ENCODE peak calls at places on chromosome 21, in four cellular contexts. O is DND-41, G is mammary epithelial cell, N is fibroblast of lung. U is an unnamed sample.

GRCh38 chr21:23968722-23969647 is 1638.3 kb downstream of the MRPL39 start:
- DNase-seq in G (no peak), N (peak; percentile 12), O (peak; percentile 92), U (peak; percentile 12)

GRCh38 chr21:35324372-35325220 is 275.5 kb upstream of the RUNX1 start:
- DNase-seq in G (peak; percentile 39), N (peak; percentile 88), O (no peak), U (no peak)

GRCh38 chr21:24705201-24705600 is 902.1 kb downstream of the MRPL39 start:
- DNase-seq in G (no peak), O (no peak), N (no peak), U (no peak)

GRCh38 chr21:35222021-35222420 is 172.9 kb upstream of the RUNX1 start:
- DNase-seq in O (peak; percentile 22), N (peak; percentile 25), G (no peak), U (no peak)

GRCh38 chr21:38250991-38251418 is 5.8 kb upstream of the KCNJ15 start:
- DNase-seq in G (no peak), N (peak; percentile 87), O (no peak), U (no peak)

GRCh38 chr21:26747216-26747615 is 98.0 kb downstream of the ADAMTS1 start:
- DNase-seq in N (no peak), G (no peak), O (no peak), U (no peak)

GRCh38 chr21:27134513-27134912 is 167.6 kb upstream of the ADAMTS5 start:
- DNase-seq in N (peak; percentile 2), G (peak; percentile 2), O (peak; percentile 6), U (no peak)

GRCh38 chr21:44012474-44013379 is 618 bp downstream of the TRAPPC10 start:
- DNase-seq in G (peak; percentile 40), N (peak; percentile 24), O (peak; percentile 85), U (no peak)

GRCh38 chr21:37044643-37045042 is 28.2 kb downstream of the PIGP start:
- DNase-seq in G (no peak), O (no peak), N (no peak), U (no peak)

GRCh38 chr21:35578350-35578782 is 482.0 kb downstream of the SETD4 start:
- DNase-seq in N (peak; percentile 95), O (no peak), G (peak; percentile 92), U (no peak)

GRCh38 chr21:25449950-25450349 is 157.3 kb downstream of the MRPL39 start:
- DNase-seq in G (no peak), O (no peak), N (no peak), U (no peak)

GRCh38 chr21:25837545-25838263 is 102.9 kb downstream of the GABPA start:
- DNase-seq in G (peak; percentile 84), O (no peak), N (peak; percentile 93), U (no peak)

GRCh38 chr21:26794597-26795397 is 50.4 kb downstream of the ADAMTS1 start:
- DNase-seq in N (no peak), G (no peak), O (no peak), U (no peak)

GRCh38 chr21:28793043-28793442 is 199.6 kb downstream of the LTN1 start:
- DNase-seq in N (peak; percentile 21), G (no peak), O (no peak), U (no peak)

GRCh38 chr21:35377505-35378090 is 328.5 kb upstream of the RUNX1 start:
- DNase-seq in O (no peak), G (peak; percentile 37), N (peak; percentile 62), U (no peak)

GRCh38 chr21:26153758-26154157 is 16.8 kb downstream of the APP start:
- DNase-seq in O (no peak), G (no peak), N (peak; percentile 58), U (no peak)

GRCh38 chr21:37032877-37033471 is 26.5 kb downstream of the RIPPLY3 start:
- DNase-seq in G (peak; percentile 77), N (peak; percentile 78), O (no peak), U (peak; percentile 14)

GRCh38 chr21:45391743-45392079 is 13.3 kb upstream of the COL18A1 start:
- DNase-seq in G (no peak), N (no peak), O (no peak), U (no peak)

GRCh38 chr21:45390121-45390751 is 14.7 kb upstream of the COL18A1 start:
- DNase-seq in G (no peak), O (no peak), N (no peak), U (no peak)

GRCh38 chr21:45392206-45392971 is 12.6 kb upstream of the COL18A1 start:
- DNase-seq in N (no peak), G (no peak), O (no peak), U (no peak)

GRCh38 chr21:45393021-45393420 is 11.9 kb upstream of the COL18A1 start:
- DNase-seq in O (no peak), N (no peak), G (no peak), U (no peak)

GRCh38 chr21:45390831-45391742 is 13.9 kb upstream of the COL18A1 start:
- DNase-seq in O (no peak), G (no peak), N (no peak), U (no peak)
- TF ChIP-seq EZH2 in O (no peak), G (no peak), N (no peak), U (no peak)

DNA sequence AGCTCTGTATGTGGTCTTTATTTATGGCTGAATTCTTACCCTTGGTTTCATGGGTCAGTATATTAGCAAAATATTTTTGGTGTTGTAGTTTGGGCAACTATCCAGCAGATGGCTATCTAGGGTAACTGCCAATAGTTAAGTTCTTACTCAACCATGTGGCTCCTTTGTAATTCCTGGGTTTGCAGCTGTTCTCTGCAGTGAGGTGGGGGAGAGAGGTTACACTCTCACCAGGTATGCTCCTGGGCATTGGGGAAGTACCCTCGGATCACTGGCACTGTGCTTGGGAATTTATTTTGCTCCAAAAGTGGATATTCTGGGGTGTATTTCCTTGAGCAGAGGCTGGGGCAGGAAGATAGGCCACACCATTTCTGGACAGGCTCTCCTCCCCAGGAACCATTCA is 436.7 kb upstream of the TMPRSS15 start:
- DNase-seq in G (no peak), O (no peak), N (no peak), U (no peak)
- H3K4me1 ChIP-seq in G (no peaks in the 10 kb centered on the region), O (no peaks in the 10 kb centered on the region), N (no peaks in the 10 kb centered on the region), U (no peaks in the 10 kb centered on the region)

GRCh38 chr21:16020878-16021277 is 291.1 kb downstream of the USP25 start:
- DNase-seq in N (no peak), O (no peak), G (no peak), U (no peak)
- TF ChIP-seq EZH2 in N (no peak), O (no peak), G (no peak), U (no peak)

DNA sequence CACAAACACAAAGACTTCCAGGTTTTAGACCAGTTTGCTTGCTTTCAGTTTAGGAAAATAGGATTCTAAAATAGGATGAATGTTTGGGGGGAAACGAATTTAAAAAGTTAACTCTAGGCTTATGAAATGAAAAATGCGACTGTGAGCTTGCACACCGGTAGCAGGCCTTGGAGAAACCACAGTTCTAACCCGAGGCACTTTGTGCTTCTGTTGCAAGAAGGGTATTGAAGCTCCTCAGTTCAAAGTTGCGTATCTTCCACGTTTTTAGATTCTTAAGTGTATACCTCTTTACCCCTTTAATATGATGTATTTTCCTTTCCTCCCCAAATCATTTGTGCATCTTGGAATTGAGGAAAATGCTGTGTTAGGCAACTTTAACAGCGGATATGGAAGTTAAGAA is 2.4 kb downstream of the MRPS6 start:
- DNase-seq in O (peak; percentile 57), N (no peak), G (no peak), U (no peak)
- H3K4me1 ChIP-seq in O (peaks cover 74% of the 10 kb centered on the region), N (no peaks in the 10 kb centered on the region), G (peaks cover 21% of the 10 kb centered on the region), U (peaks cover 33% of the 10 kb centered on the region)

DNA sequence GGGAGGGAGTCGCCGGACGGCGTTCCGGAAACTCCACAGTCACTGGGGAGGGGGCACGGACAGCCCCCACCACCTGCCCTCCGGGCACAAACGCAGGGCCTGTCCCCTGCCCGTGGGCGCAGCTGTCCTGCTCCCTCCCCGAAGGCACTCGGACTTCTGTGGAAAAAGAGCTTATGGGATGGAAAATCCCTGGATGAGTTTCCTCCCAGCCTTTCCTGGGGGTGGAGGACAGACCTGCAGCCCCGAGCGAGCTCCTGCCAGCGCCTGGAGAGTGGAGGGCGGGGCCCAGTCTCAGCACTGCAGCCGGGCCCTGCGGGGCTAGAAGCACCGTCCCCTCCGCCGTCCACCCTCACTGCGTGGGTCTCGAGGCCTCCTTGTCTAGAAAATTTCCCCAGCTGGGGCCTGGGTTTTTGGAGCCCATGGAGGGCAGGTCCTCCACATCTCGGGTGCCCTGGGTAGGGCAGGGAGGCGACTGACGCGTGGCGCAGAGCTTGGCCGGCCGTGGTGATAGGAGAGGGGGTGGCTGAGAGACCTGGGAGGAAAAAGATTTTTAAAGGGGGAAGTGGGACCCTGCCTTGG is 6.5 kb upstream of the COL6A1 start:
- DNase-seq in G (peak; percentile 16), O (no peak), N (peak; percentile 63), U (no peak)
- TF ChIP-seq EZH2 in G (no peak), O (no peak), N (no peak), U (no peak)

DNA sequence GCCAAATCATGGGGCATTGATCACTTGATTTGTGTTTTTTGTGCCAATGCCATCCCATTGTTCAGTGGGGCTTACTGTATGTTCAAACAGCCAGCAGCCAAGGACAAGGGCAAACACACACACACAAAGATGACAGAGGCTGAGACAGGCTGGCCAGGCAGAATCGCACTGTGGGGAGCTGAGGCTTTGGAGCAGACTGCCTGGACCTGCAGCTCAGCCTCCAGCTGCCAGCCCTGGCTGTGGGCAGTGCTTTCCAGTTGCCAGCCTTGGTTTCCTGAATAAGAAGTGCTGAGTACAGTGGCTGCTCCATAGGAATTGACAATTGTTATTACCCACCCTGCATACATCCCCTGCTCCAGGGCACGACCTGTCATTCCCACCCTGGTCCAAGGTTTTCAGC is 16.9 kb upstream of the PCP4 start:
- DNase-seq in O (no peak), G (no peak), N (no peak), U (no peak)
- H3K4me1 ChIP-seq in O (no peaks in the 10 kb centered on the region), G (no peaks in the 10 kb centered on the region), N (no peaks in the 10 kb centered on the region), U (no peaks in the 10 kb centered on the region)

GRCh38 chr21:33033094-33033951 is 7.6 kb downstream of the OLIG2 start:
- DNase-seq in O (no peak), G (no peak), N (no peak), U (no peak)
- TF ChIP-seq EZH2 in O (no peak), G (peak; percentile 73), N (peak; percentile 88), U (no peak)

DNA sequence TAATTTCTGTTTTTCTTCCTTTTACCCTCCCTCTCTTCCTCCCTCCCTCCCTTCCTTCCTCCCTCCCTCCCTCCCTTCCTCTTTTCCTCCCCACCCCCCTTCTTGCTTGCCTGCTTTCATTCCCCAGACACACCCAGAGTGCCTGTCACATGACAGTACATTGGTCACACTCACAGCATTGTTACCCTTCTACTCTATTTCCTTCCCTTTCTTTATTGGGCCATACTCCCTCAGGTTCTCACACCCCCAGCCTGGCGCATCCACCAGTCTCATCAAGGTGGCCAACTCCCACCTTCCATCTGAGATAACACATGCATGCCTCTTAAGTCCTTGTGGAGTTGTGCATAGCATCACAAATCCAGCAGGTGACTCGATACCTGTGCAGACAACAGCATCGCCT is 10.9 kb downstream of the TMPRSS3 start:
- DNase-seq in O (peak; percentile 18), N (no peak), G (no peak), U (no peak)
- H3K4me1 ChIP-seq in O (peaks cover 11% of the 10 kb centered on the region), N (no peaks in the 10 kb centered on the region), G (no peaks in the 10 kb centered on the region), U (peaks cover 14% of the 10 kb centered on the region)

GRCh38 chr21:18245493-18245967 is 897 bp downstream of the CHODL start:
- DNase-seq in O (no peak), N (peak; percentile 0), G (no peak), U (no peak)

GRCh38 chr21:18248171-18248570 is 3.5 kb downstream of the CHODL start:
- DNase-seq in N (no peak), G (no peak), O (no peak), U (no peak)

GRCh38 chr21:18249542-18250152 is 5.0 kb downstream of the CHODL start:
- DNase-seq in G (no peak), O (no peak), N (no peak), U (no peak)

GRCh38 chr21:18244721-18245486 is at the start of gene CHODL:
- DNase-seq in O (no peak), G (no peak), N (peak; percentile 1), U (no peak)
- TF ChIP-seq EZH2 in O (no peak), G (no peak), N (no peak), U (no peak)